ENCODE peak calls at places on chromosomes 5 and 9, in nine cellular contexts. M is heart right ventricle, U is activated B cell treated with CpG ODN at 0.5 μM for 24 hours, L is ascending aorta, S is T-helper 22 cell, A is RPMI8226, P is caudate nucleus, C is H54, Q is transverse colon. X is an unnamed sample.

GRCh38 chr5:17217421-17218352 is at the start of gene BASP1:
- DNase-seq in M (peak; percentile 79), U (peak; percentile 77), L (peak; percentile 89), S (peak; percentile 3), A (peak; percentile 37), P (peak; percentile 58), C (peak; percentile 72), Q (peak; percentile 79), X (peak; percentile 97)

GRCh38 chr5:125463441-125464092 is 717.1 kb upstream of the ZNF608 start:
- DNase-seq in M (no peak), U (no peak), L (no peak), S (no peak), A (no peak), P (no peak), C (no peak), Q (no peak), X (no peak)

GRCh38 chr9:4547016-4547415 is 56.7 kb downstream of the SLC1A1 start:
- DNase-seq in M (no peak), U (no peak), L (no peak), S (no peak), A (no peak), P (no peak), C (no peak), Q (no peak), X (no peak)

GRCh38 chr5:93497101-93497500 is 83.9 kb downstream of the NR2F1-AS1 start:
- DNase-seq in M (no peak), U (no peak), L (no peak), S (no peak), A (no peak), P (no peak), C (no peak), Q (no peak), X (no peak)

GRCh38 chr9:82606761-82607382 is 456.1 kb downstream of the RASEF start:
- DNase-seq in M (no peak), U (no peak), L (no peak), S (no peak), A (peak; percentile 44), P (peak; percentile 4), C (peak; percentile 22), Q (peak; percentile 47), X (no peak)

GRCh38 chr5:171850354-171850947 is 64.8 kb downstream of the SMIM23 start:
- DNase-seq in M (no peak), U (no peak), L (no peak), S (no peak), A (peak; percentile 52), P (no peak), C (no peak), Q (no peak), X (no peak)

GRCh38 chr9:91586282-91586681 is 162.7 kb upstream of the NFIL3 start:
- DNase-seq in M (no peak), U (no peak), L (no peak), S (no peak), A (no peak), P (no peak), C (no peak), Q (no peak), X (no peak)

GRCh38 chr5:179820483-179821297 is at the start of gene SQSTM1:
- DNase-seq in M (peak; percentile 90), U (peak; percentile 91), L (peak; percentile 84), S (peak; percentile 67), A (peak; percentile 87), P (peak; percentile 85), C (peak; percentile 79), Q (peak; percentile 88), X (peak; percentile 97)

GRCh38 chr9:106482733-106483132 is 380.2 kb upstream of the ZNF462 start:
- DNase-seq in M (no peak), U (no peak), L (no peak), S (no peak), A (peak; percentile 68), P (no peak), C (no peak), Q (no peak), X (no peak)

GRCh38 chr5:149820536-149821503 is 90.7 kb downstream of the PPARGC1B start:
- DNase-seq in M (no peak), U (no peak), L (no peak), S (no peak), A (no peak), P (no peak), C (no peak), Q (no peak), X (no peak)

GRCh38 chr9:136287960-136288753 is 15.7 kb downstream of the CCDC187 start:
- DNase-seq in M (peak; percentile 9), U (no peak), L (no peak), S (no peak), A (peak; percentile 49), P (no peak), C (no peak), Q (no peak), X (peak; percentile 70)

GRCh38 chr5:130068988-130069387 is 164.7 kb downstream of the CHSY3 start:
- DNase-seq in M (no peak), U (no peak), L (no peak), S (no peak), A (no peak), P (no peak), C (no peak), Q (no peak), X (no peak)

GRCh38 chr9:75169623-75170022 is 81.3 kb downstream of the OSTF1 start:
- DNase-seq in M (no peak), U (no peak), L (no peak), S (no peak), A (no peak), P (no peak), C (no peak), Q (no peak), X (no peak)

GRCh38 chr9:21812945-21813568 is 10.6 kb downstream of the MTAP start:
- DNase-seq in M (peak; percentile 70), U (peak; percentile 64), L (peak; percentile 73), S (peak; percentile 27), A (peak; percentile 63), P (peak; percentile 76), C (no peak), Q (peak; percentile 80), X (peak; percentile 68)

GRCh38 chr9:16074962-16075361 is 522.1 kb downstream of the CCDC171 start:
- DNase-seq in M (no peak), U (no peak), L (no peak), S (no peak), A (no peak), P (no peak), C (no peak), Q (no peak), X (no peak)

GRCh38 chr5:113546711-113547159 is 33.2 kb downstream of the YTHDC2 start:
- DNase-seq in M (no peak), U (no peak), L (no peak), S (no peak), A (no peak), P (no peak), C (peak; percentile 11), Q (no peak), X (no peak)

GRCh38 chr5:134464988-134465855 is 53.5 kb upstream of the CDKN2AIPNL start:
- DNase-seq in M (peak; percentile 30), U (no peak), L (peak; percentile 65), S (no peak), A (no peak), P (no peak), C (no peak), Q (no peak), X (no peak)

GRCh38 chr5:180296778-180297177 is 4.9 kb upstream of the MAPK9 start:
- DNase-seq in M (no peak), U (no peak), L (no peak), S (no peak), A (no peak), P (no peak), C (no peak), Q (no peak), X (no peak)

GRCh38 chr9:19387317-19387716 is 7.3 kb upstream of the RPS6 start:
- DNase-seq in M (no peak), U (no peak), L (no peak), S (no peak), A (no peak), P (no peak), C (no peak), Q (no peak), X (no peak)

GRCh38 chr9:87069690-87070089 is 122.4 kb upstream of the GAS1 start:
- DNase-seq in M (no peak), U (no peak), L (no peak), S (no peak), A (no peak), P (no peak), C (no peak), Q (no peak), X (no peak)

GRCh38 chr5:151020304-151021031 is at the start of gene GPX3:
- DNase-seq in M (peak; percentile 95), U (peak; percentile 41), L (peak; percentile 98), S (no peak), A (no peak), P (peak; percentile 70), C (peak; percentile 51), Q (peak; percentile 87), X (peak; percentile 93)

GRCh38 chr9:120936764-120937122 is 10.1 kb upstream of the TRAF1 start:
- DNase-seq in M (no peak), U (no peak), L (no peak), S (no peak), A (no peak), P (no peak), C (no peak), Q (no peak), X (no peak)

GRCh38 chr9:20512106-20512505 is 110.2 kb downstream of the MLLT3 start:
- DNase-seq in M (no peak), U (no peak), L (no peak), S (no peak), A (no peak), P (no peak), C (no peak), Q (no peak), X (no peak)

GRCh38 chr9:127852829-127853228 is 1.6 kb downstream of the ENG start:
- DNase-seq in M (no peak), U (no peak), L (no peak), S (no peak), A (no peak), P (no peak), C (no peak), Q (no peak), X (no peak)

GRCh38 chr9:124343533-124344290 is 71.5 kb downstream of the PSMB7 start:
- DNase-seq in M (no peak), U (no peak), L (no peak), S (no peak), A (no peak), P (no peak), C (no peak), Q (no peak), X (no peak)

GRCh38 chr9:130382636-130383349 is 62.0 kb upstream of the ASS1 start:
- DNase-seq in M (no peak), U (no peak), L (no peak), S (no peak), A (peak; percentile 71), P (no peak), C (no peak), Q (no peak), X (no peak)

GRCh38 chr9:117945286-117945685 is 241.1 kb downstream of the TLR4 start:
- DNase-seq in M (no peak), U (no peak), L (no peak), S (no peak), A (no peak), P (no peak), C (no peak), Q (no peak), X (no peak)

GRCh38 chr9:103014242-103014641 is 19.1 kb downstream of the CYLC2 start:
- DNase-seq in M (no peak), U (no peak), L (no peak), S (no peak), A (no peak), P (no peak), C (no peak), Q (no peak), X (no peak)

GRCh38 chr5:106862450-106863193 is 808.1 kb downstream of the EFNA5 start:
- DNase-seq in M (no peak), U (no peak), L (no peak), S (no peak), A (peak; percentile 38), P (no peak), C (no peak), Q (no peak), X (no peak)

GRCh38 chr9:135010363-135010860 is 77.1 kb upstream of the OLFM1 start:
- DNase-seq in M (no peak), U (no peak), L (no peak), S (no peak), A (no peak), P (no peak), C (no peak), Q (no peak), X (no peak)

GRCh38 chr9:91131433-91131839 is 230.3 kb downstream of the AUH start:
- DNase-seq in M (no peak), U (no peak), L (no peak), S (peak; percentile 16), A (no peak), P (no peak), C (peak; percentile 73), Q (peak; percentile 78), X (no peak)

X was measured in left lung.